ENCODE peak calls at places on chromosomes 1 and 21, in four cellular contexts. One of them, this sample, is unnamed.

GRCh38 chr1:31822766-31823165 is 6.9 kb upstream of the SPOCD1 start:
- DNase-seq in spleen: no peak
- DNase-seq in fibroblast of pulmonary artery: peak
- DNase-seq in Panc1: no peak
- DNase-seq in this sample: peak

GRCh38 chr1:231799363-231799986 is 172.9 kb downstream of the DISC1 start:
- DNase-seq in spleen: no peak
- DNase-seq in fibroblast of pulmonary artery: peak
- DNase-seq in Panc1: no peak
- DNase-seq in this sample: peak

GRCh38 chr1:116415699-116416533 is 42.9 kb downstream of the ATP1A1 start:
- DNase-seq in spleen: no peak
- DNase-seq in fibroblast of pulmonary artery: peak
- DNase-seq in Panc1: no peak
- DNase-seq in this sample: peak

GRCh38 chr21:40049031-40049958 is 182.1 kb downstream of the PCP4 start:
- DNase-seq in spleen: no peak
- DNase-seq in fibroblast of pulmonary artery: no peak
- DNase-seq in Panc1: no peak
- DNase-seq in this sample: no peak

GRCh38 chr1:112618721-112619517 is at the start of gene ST7L:
- DNase-seq in spleen: peak
- DNase-seq in fibroblast of pulmonary artery: peak
- DNase-seq in Panc1: no peak
- DNase-seq in this sample: peak

GRCh38 chr1:6280761-6281451 is 20.0 kb upstream of the GPR153 start:
- DNase-seq in spleen: peak
- DNase-seq in fibroblast of pulmonary artery: no peak
- DNase-seq in Panc1: no peak
- DNase-seq in this sample: no peak

GRCh38 chr21:15627823-15628222 is 102.0 kb upstream of the USP25 start:
- DNase-seq in spleen: no peak
- DNase-seq in fibroblast of pulmonary artery: no peak
- DNase-seq in Panc1: no peak
- DNase-seq in this sample: no peak

GRCh38 chr1:168136709-168137514 is at the start of gene GPR161:
- DNase-seq in spleen: peak
- DNase-seq in fibroblast of pulmonary artery: peak
- DNase-seq in Panc1: no peak
- DNase-seq in this sample: peak

GRCh38 chr1:119286587-119287181 is 81.9 kb upstream of the HAO2 start:
- DNase-seq in spleen: no peak
- DNase-seq in fibroblast of pulmonary artery: peak
- DNase-seq in Panc1: no peak
- DNase-seq in this sample: peak

GRCh38 chr1:21090460-21090859 is 86.2 kb downstream of the EIF4G3 start:
- DNase-seq in spleen: no peak
- DNase-seq in fibroblast of pulmonary artery: no peak
- DNase-seq in Panc1: no peak
- DNase-seq in this sample: peak

GRCh38 chr1:191551019-191551418 is 607.2 kb upstream of the RGS18 start:
- DNase-seq in spleen: no peak
- DNase-seq in fibroblast of pulmonary artery: no peak
- DNase-seq in Panc1: no peak
- DNase-seq in this sample: no peak

GRCh38 chr1:27562021-27562420 is 41.9 kb downstream of the AHDC1 start:
- DNase-seq in spleen: no peak
- DNase-seq in fibroblast of pulmonary artery: no peak
- DNase-seq in Panc1: no peak
- DNase-seq in this sample: no peak

GRCh38 chr21:15063081-15063820 is 1.5 kb downstream of the NRIP1 start:
- DNase-seq in spleen: no peak
- DNase-seq in fibroblast of pulmonary artery: peak
- DNase-seq in Panc1: no peak
- DNase-seq in this sample: peak

GRCh38 chr1:26900815-26901511 is 696 bp upstream of the GPATCH3 start:
- DNase-seq in spleen: no peak
- DNase-seq in fibroblast of pulmonary artery: no peak
- DNase-seq in Panc1: no peak
- DNase-seq in this sample: no peak

GRCh38 chr1:963746-964525 is 2.3 kb upstream of the PLEKHN1 start:
- DNase-seq in spleen: no peak
- DNase-seq in fibroblast of pulmonary artery: no peak
- DNase-seq in Panc1: no peak
- DNase-seq in this sample: no peak

GRCh38 chr1:53627666-53628065 is 111.3 kb downstream of the GLIS1 start:
- DNase-seq in spleen: no peak
- DNase-seq in fibroblast of pulmonary artery: no peak
- DNase-seq in Panc1: no peak
- DNase-seq in this sample: no peak

GRCh38 chr1:241269116-241269515 is 87.9 kb downstream of the RGS7 start:
- DNase-seq in spleen: no peak
- DNase-seq in fibroblast of pulmonary artery: no peak
- DNase-seq in Panc1: no peak
- DNase-seq in this sample: peak

GRCh38 chr21:16243396-16243795 is 513.6 kb downstream of the USP25 start:
- DNase-seq in spleen: no peak
- DNase-seq in fibroblast of pulmonary artery: no peak
- DNase-seq in Panc1: no peak
- DNase-seq in this sample: no peak

DNA sequence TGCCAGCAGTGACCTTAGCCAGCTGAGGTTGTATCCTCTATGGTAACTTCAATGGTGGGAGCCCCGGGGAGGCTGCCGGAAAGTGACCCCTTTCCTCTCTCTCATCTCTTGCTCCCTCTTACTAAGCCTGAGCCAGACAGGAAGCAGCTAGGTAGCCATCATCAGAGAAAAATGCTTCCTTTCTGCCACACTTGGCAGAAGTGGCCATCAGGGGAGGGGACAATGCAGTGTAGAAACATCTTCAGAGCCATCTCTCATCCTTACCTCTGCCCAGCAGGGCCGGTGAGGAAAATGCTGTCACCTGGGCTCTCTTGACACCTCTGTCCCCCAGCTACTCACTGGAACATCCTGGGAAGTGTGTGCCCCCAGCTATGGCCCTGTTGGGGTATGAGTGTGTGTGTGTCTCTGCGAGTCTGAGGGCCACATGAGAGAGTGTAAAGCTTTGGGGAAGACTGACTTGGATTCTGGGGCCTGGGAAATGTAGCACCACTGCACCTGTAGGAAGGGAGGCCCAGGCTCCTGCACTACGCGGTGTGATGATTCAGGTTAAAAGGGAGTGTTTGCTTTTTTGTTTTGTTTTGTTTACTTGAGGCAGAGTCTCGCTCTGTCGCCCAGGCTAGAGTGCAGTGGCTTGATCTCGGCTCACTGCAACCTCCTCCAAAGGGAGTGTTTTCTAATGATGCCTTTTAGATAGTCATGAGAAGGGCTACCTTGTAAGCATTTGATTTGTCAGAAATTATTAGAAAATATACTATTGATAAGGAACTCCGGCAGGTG is 48.7 kb upstream of the CNTN2 start:
- DNase-seq in spleen: no peak
- DNase-seq in fibroblast of pulmonary artery: no peak
- DNase-seq in Panc1: no peak
- DNase-seq in this sample: peak
- TF ChIP-seq CTCF in spleen: no peak
- TF ChIP-seq CTCF in fibroblast of pulmonary artery: no peak
- TF ChIP-seq CTCF in Panc1: no peak
- TF ChIP-seq CTCF in this sample: no peak

DNA sequence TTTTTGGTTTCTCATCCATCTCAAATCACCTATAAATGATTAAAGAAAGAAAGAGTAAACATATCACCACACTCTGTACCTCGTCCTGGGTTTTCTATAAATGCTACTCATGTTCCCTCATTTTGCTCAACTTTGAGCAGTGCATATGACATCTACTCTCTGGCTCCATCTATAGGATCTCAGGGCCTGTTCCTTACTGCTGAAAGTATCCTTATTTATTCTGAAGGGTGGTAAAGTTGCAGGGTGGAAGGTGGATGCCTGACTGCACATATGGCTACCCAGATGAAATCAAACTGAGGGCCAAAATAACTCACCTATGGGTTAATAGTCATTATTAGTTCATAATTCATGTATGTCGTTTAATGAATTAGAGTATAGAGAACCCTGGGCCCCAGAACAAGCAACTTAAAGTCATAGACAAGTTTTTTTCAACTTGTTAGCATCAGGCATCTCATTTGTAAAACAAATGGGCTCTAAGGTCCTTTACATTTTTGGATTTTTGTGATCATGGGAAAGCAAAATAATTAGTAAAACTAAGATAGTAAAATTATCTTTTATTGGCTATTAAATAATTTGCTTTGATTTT is 46.5 kb downstream of the NCF2 start:
- DNase-seq in spleen: no peak
- DNase-seq in fibroblast of pulmonary artery: peak
- DNase-seq in Panc1: peak
- DNase-seq in this sample: peak
- TF ChIP-seq CTCF in spleen: peak
- TF ChIP-seq CTCF in fibroblast of pulmonary artery: peak
- TF ChIP-seq CTCF in Panc1: peak
- TF ChIP-seq CTCF in this sample: peak

GRCh38 chr1:230643887-230644286 is 1.6 kb downstream of the COG2 start:
- DNase-seq in spleen: no peak
- DNase-seq in fibroblast of pulmonary artery: peak
- DNase-seq in Panc1: no peak
- DNase-seq in this sample: peak
- TF ChIP-seq CTCF in spleen: no peak
- TF ChIP-seq CTCF in fibroblast of pulmonary artery: no peak
- TF ChIP-seq CTCF in Panc1: no peak
- TF ChIP-seq CTCF in this sample: no peak

DNA sequence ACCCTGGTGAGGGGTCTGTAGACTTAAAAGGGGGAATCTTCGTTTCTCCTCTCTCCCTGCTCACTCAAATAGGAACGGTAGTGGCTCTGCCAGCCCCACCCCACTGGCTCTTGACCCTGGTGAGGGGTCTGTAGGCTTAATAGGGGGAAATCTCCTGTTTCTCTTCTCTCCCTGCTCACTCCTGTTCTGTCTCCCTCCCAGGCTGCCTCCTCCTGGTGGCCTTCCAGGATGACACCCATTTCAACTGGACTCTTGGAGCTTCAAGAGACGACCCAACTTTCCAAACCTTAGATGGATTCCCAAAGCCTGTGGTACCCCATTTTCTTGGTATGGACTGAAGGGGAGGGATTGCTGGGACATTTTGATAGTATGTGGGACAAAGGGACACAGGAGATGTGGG is 1.4 kb upstream of the EPHB2 start:
- DNase-seq in spleen: peak
- DNase-seq in fibroblast of pulmonary artery: no peak
- DNase-seq in Panc1: no peak
- DNase-seq in this sample: no peak
- TF ChIP-seq CTCF in spleen: no peak
- TF ChIP-seq CTCF in fibroblast of pulmonary artery: peak
- TF ChIP-seq CTCF in Panc1: no peak
- TF ChIP-seq CTCF in this sample: peak

GRCh38 chr1:164733070-164733469 is 174.1 kb downstream of the PBX1 start:
- DNase-seq in spleen: no peak
- DNase-seq in fibroblast of pulmonary artery: peak
- DNase-seq in Panc1: no peak
- DNase-seq in this sample: peak

GRCh38 chr1:164726235-164726634 is 167.3 kb downstream of the PBX1 start:
- DNase-seq in spleen: no peak
- DNase-seq in fibroblast of pulmonary artery: peak
- DNase-seq in Panc1: no peak
- DNase-seq in this sample: peak

GRCh38 chr1:164725401-164725800 is 166.4 kb downstream of the PBX1 start:
- DNase-seq in spleen: no peak
- DNase-seq in fibroblast of pulmonary artery: peak
- DNase-seq in Panc1: no peak
- DNase-seq in this sample: peak

GRCh38 chr1:164731161-164731747 is 172.3 kb downstream of the PBX1 start:
- DNase-seq in spleen: no peak
- DNase-seq in fibroblast of pulmonary artery: no peak
- DNase-seq in Panc1: no peak
- DNase-seq in this sample: no peak

DNA sequence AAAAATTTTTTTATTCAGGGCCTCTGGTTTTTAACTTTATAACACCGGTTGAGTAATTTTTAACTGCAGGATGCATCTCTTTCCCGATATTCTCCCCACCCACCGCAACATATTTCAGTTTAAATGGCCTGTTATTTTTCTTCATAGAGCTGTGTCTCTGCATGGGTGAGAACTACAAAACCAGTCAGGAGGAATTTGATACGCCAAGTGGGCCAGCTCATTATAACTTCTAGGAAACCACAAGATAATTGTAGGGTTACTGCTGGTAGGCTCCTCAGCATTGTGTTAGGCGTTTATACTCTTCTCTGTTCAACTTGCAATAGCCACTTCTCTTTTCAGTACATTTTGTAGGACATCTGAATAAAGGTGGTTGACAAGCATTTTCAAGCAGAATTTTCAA is 169.7 kb downstream of the PBX1 start:
- DNase-seq in spleen: no peak
- DNase-seq in fibroblast of pulmonary artery: no peak
- DNase-seq in Panc1: no peak
- DNase-seq in this sample: peak
- TF ChIP-seq CTCF in spleen: no peak
- TF ChIP-seq CTCF in fibroblast of pulmonary artery: no peak
- TF ChIP-seq CTCF in Panc1: no peak
- TF ChIP-seq CTCF in this sample: no peak

This sample was measured in cardiac fibroblast.